ENCODE peak calls at places on chromosome 20, in five cellular contexts. One of them, this sample, is unnamed.

GRCh38 chr20:63116412-63117106 is 99.4 kb downstream of the YTHDF1 start:
- DNase-seq in HCT116: no peak
- DNase-seq in astrocyte of the cerebellum: no peak
- DNase-seq in DND-41: peak; percentile 27
- DNase-seq in fibroblast of lung: peak; percentile 17
- DNase-seq in this sample: peak; percentile 18

GRCh38 chr20:6381887-6382286 is 259.1 kb upstream of the FERMT1 start:
- DNase-seq in fibroblast of lung: peak; percentile 5
- DNase-seq in astrocyte of the cerebellum: no peak
- DNase-seq in HCT116: no peak
- DNase-seq in DND-41: no peak
- DNase-seq in this sample: peak; percentile 33

GRCh38 chr20:776165-776564 is 7.9 kb upstream of the SLC52A3 start:
- DNase-seq in HCT116: no peak
- DNase-seq in astrocyte of the cerebellum: no peak
- DNase-seq in fibroblast of lung: no peak
- DNase-seq in DND-41: no peak
- DNase-seq in this sample: no peak

GRCh38 chr20:24236204-24236603 is 233.2 kb upstream of the SYNDIG1 start:
- DNase-seq in DND-41: no peak
- DNase-seq in fibroblast of lung: no peak
- DNase-seq in HCT116: no peak
- DNase-seq in astrocyte of the cerebellum: peak; percentile 54
- DNase-seq in this sample: no peak

GRCh38 chr20:6265204-6265904 is 142.5 kb upstream of the FERMT1 start:
- DNase-seq in HCT116: peak; percentile 7
- DNase-seq in astrocyte of the cerebellum: peak; percentile 89
- DNase-seq in fibroblast of lung: peak; percentile 87
- DNase-seq in DND-41: no peak
- DNase-seq in this sample: peak; percentile 86

GRCh38 chr20:34017610-34018009 is 23.9 kb downstream of the RALY start:
- DNase-seq in astrocyte of the cerebellum: peak; percentile 65
- DNase-seq in HCT116: no peak
- DNase-seq in fibroblast of lung: peak; percentile 98
- DNase-seq in DND-41: no peak
- DNase-seq in this sample: peak; percentile 46

GRCh38 chr20:44701116-44701865 is 13.9 kb upstream of the CCN5 start:
- DNase-seq in DND-41: no peak
- DNase-seq in fibroblast of lung: no peak
- DNase-seq in HCT116: no peak
- DNase-seq in astrocyte of the cerebellum: no peak
- DNase-seq in this sample: no peak

GRCh38 chr20:51532577-51533191 is 9.8 kb downstream of the NFATC2 start:
- DNase-seq in astrocyte of the cerebellum: peak; percentile 35
- DNase-seq in fibroblast of lung: peak; percentile 72
- DNase-seq in DND-41: no peak
- DNase-seq in HCT116: no peak
- DNase-seq in this sample: no peak

GRCh38 chr20:17919149-17919548 is 49.4 kb downstream of the SNX5 start:
- DNase-seq in fibroblast of lung: no peak
- DNase-seq in HCT116: no peak
- DNase-seq in astrocyte of the cerebellum: no peak
- DNase-seq in DND-41: no peak
- DNase-seq in this sample: no peak

GRCh38 chr20:38134427-38135281 is 30.4 kb downstream of the TGM2 start:
- DNase-seq in HCT116: no peak
- DNase-seq in astrocyte of the cerebellum: peak; percentile 57
- DNase-seq in fibroblast of lung: peak; percentile 88
- DNase-seq in DND-41: no peak
- DNase-seq in this sample: peak; percentile 79

GRCh38 chr20:38156888-38157634 is 8.0 kb downstream of the TGM2 start:
- DNase-seq in astrocyte of the cerebellum: no peak
- DNase-seq in fibroblast of lung: peak; percentile 66
- DNase-seq in DND-41: no peak
- DNase-seq in HCT116: no peak
- DNase-seq in this sample: no peak

GRCh38 chr20:25299801-25300200 is 51.9 kb downstream of the PYGB start:
- DNase-seq in DND-41: no peak
- DNase-seq in fibroblast of lung: peak; percentile 63
- DNase-seq in astrocyte of the cerebellum: no peak
- DNase-seq in HCT116: no peak
- DNase-seq in this sample: no peak

GRCh38 chr20:4949833-4950178 is 51.5 kb downstream of the SLC23A2 start:
- DNase-seq in fibroblast of lung: peak; percentile 67
- DNase-seq in DND-41: no peak
- DNase-seq in HCT116: no peak
- DNase-seq in astrocyte of the cerebellum: peak; percentile 53
- DNase-seq in this sample: peak; percentile 70

GRCh38 chr20:1209447-1210387 is 6.5 kb downstream of the C20orf202 start:
- DNase-seq in DND-41: no peak
- DNase-seq in HCT116: peak; percentile 21
- DNase-seq in fibroblast of lung: no peak
- DNase-seq in astrocyte of the cerebellum: no peak
- DNase-seq in this sample: no peak

GRCh38 chr20:51345601-51346101 is 196.9 kb downstream of the NFATC2 start:
- DNase-seq in astrocyte of the cerebellum: no peak
- DNase-seq in HCT116: no peak
- DNase-seq in DND-41: no peak
- DNase-seq in fibroblast of lung: peak; percentile 55
- DNase-seq in this sample: peak; percentile 54

GRCh38 chr20:44706371-44707258 is 8.6 kb upstream of the CCN5 start:
- DNase-seq in HCT116: no peak
- DNase-seq in astrocyte of the cerebellum: no peak
- DNase-seq in fibroblast of lung: peak; percentile 55
- DNase-seq in DND-41: no peak
- DNase-seq in this sample: peak; percentile 33

GRCh38 chr20:37853823-37854375 is 49.0 kb upstream of the VSTM2L start:
- DNase-seq in DND-41: no peak
- DNase-seq in astrocyte of the cerebellum: no peak
- DNase-seq in fibroblast of lung: no peak
- DNase-seq in HCT116: no peak
- DNase-seq in this sample: no peak

GRCh38 chr20:63404129-63405085 is 43.3 kb upstream of the CHRNA4 start:
- DNase-seq in HCT116: no peak
- DNase-seq in fibroblast of lung: no peak
- DNase-seq in DND-41: no peak
- DNase-seq in astrocyte of the cerebellum: no peak
- DNase-seq in this sample: no peak

GRCh38 chr20:723756-724155 is 44.5 kb downstream of the SLC52A3 start:
- DNase-seq in HCT116: no peak
- DNase-seq in DND-41: no peak
- DNase-seq in astrocyte of the cerebellum: no peak
- DNase-seq in fibroblast of lung: no peak
- DNase-seq in this sample: no peak

GRCh38 chr20:52312131-52312729 is 120.7 kb upstream of the ZFP64 start:
- DNase-seq in astrocyte of the cerebellum: peak; percentile 42
- DNase-seq in fibroblast of lung: peak; percentile 53
- DNase-seq in DND-41: peak; percentile 51
- DNase-seq in HCT116: peak; percentile 54
- DNase-seq in this sample: peak; percentile 78

GRCh38 chr20:47576516-47577033 is 74.9 kb downstream of the NCOA3 start:
- DNase-seq in HCT116: peak; percentile 85
- DNase-seq in DND-41: no peak
- DNase-seq in fibroblast of lung: peak; percentile 93
- DNase-seq in astrocyte of the cerebellum: peak; percentile 72
- DNase-seq in this sample: peak; percentile 85

GRCh38 chr20:57802877-57803717 is 93.3 kb upstream of the PMEPA1 start:
- DNase-seq in astrocyte of the cerebellum: no peak
- DNase-seq in HCT116: no peak
- DNase-seq in fibroblast of lung: no peak
- DNase-seq in DND-41: no peak
- DNase-seq in this sample: no peak
- TF ChIP-seq CTCF in astrocyte of the cerebellum: no peak
- TF ChIP-seq CTCF in HCT116: no peak
- TF ChIP-seq CTCF in fibroblast of lung: no peak
- TF ChIP-seq CTCF in DND-41: no peak
- TF ChIP-seq CTCF in this sample: no peak

DNA sequence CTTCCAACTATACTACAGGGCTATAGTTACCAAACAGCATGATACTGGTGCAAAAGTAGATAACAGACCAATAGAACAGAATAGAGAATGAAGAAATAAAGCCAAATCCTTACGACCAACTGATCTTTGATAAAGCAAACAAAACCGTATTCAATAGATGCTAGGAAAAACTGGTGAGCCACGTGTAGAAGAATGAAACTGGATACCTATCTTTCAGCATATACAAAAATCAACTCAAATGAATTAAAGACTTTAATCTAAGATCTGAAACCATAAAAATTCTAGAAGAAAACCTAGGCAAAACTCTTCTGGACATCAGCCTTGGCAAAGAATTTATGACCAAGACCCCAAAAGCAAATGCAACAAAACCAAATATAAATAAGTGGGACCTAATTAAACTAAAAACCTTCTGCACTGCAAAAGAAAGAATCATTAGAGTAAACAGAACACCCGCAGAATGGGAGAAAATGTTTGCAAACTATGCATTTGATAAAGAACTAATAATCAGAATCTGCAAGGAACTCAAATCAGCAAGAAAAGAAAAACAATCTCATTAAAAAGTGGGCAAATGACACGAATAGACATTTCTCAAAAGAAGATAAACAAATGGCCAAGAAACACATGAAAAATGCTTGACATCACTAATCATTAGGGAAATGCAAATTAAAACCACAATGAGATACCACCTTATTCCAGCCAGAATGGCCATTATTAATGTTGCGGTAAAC is 109.8 kb downstream of the TAF4 start:
- DNase-seq in astrocyte of the cerebellum: no peak
- DNase-seq in HCT116: no peak
- DNase-seq in fibroblast of lung: no peak
- DNase-seq in DND-41: no peak
- DNase-seq in this sample: no peak
- H3K4me3 ChIP-seq in astrocyte of the cerebellum: no peak overlapping the region
- H3K4me3 ChIP-seq in HCT116: no peak overlapping the region
- H3K4me3 ChIP-seq in fibroblast of lung: no peak overlapping the region
- H3K4me3 ChIP-seq in DND-41: no peak overlapping the region
- H3K4me3 ChIP-seq in this sample: no peak overlapping the region

DNA sequence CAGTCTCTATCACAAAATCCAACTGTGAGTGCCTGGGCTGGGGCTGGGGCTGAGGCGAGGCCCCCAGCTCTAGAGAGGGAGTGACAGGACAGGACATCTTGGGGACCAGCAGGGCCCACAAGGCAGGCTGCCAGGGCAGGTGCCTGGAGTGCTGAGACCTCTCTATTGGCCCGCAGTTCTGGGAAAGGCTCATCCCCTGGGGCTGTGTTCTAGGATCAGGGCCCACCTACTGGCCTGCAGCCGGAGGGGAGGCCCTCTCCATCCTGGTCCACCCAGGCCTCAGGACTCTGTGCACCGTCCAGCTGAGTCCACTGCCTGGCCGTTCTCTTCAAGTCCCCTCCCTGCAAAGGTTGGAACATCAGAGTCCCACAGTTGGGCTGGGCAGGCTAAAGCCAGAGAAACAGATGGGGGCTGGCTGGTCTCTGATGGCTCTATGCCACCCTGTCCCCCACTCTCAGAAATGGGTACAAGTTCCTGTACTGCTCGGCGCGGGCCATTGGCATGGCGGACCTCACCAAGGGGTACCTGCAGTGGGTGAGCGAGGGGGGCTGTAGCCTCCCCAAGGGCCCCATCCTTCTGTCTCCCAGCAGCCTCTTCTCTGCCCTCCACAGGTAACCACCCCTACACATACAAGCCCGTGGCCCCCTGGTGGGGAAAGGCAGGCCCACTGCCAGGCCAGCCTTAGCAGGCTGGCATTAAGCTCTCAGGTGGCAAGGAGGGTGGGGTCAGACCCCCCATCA is 9.0 kb downstream of the EMILIN3 start:
- DNase-seq in astrocyte of the cerebellum: no peak
- DNase-seq in DND-41: no peak
- DNase-seq in HCT116: no peak
- DNase-seq in fibroblast of lung: no peak
- DNase-seq in this sample: no peak
- TF ChIP-seq CTCF in astrocyte of the cerebellum: no peak
- TF ChIP-seq CTCF in DND-41: peak; percentile 36
- TF ChIP-seq CTCF in HCT116: no peak
- TF ChIP-seq CTCF in fibroblast of lung: no peak
- TF ChIP-seq CTCF in this sample: no peak

GRCh38 chr20:56827763-56828162 is 198.7 kb downstream of the TFAP2C start:
- DNase-seq in astrocyte of the cerebellum: no peak
- DNase-seq in fibroblast of lung: no peak
- DNase-seq in HCT116: no peak
- DNase-seq in DND-41: no peak
- DNase-seq in this sample: peak; percentile 29

GRCh38 chr20:56828402-56828801 is 199.3 kb downstream of the TFAP2C start:
- DNase-seq in HCT116: no peak
- DNase-seq in DND-41: no peak
- DNase-seq in astrocyte of the cerebellum: no peak
- DNase-seq in fibroblast of lung: no peak
- DNase-seq in this sample: no peak

GRCh38 chr20:56829788-56830385 is 200.8 kb downstream of the TFAP2C start:
- DNase-seq in astrocyte of the cerebellum: no peak
- DNase-seq in DND-41: no peak
- DNase-seq in fibroblast of lung: no peak
- DNase-seq in HCT116: no peak
- DNase-seq in this sample: no peak

GRCh38 chr20:56826306-56826970 is 197.3 kb downstream of the TFAP2C start:
- DNase-seq in DND-41: no peak
- DNase-seq in astrocyte of the cerebellum: no peak
- DNase-seq in fibroblast of lung: no peak
- DNase-seq in HCT116: no peak
- DNase-seq in this sample: no peak

GRCh38 chr20:56826971-56827645 is 198.0 kb downstream of the TFAP2C start:
- DNase-seq in DND-41: no peak
- DNase-seq in HCT116: no peak
- DNase-seq in fibroblast of lung: no peak
- DNase-seq in astrocyte of the cerebellum: no peak
- DNase-seq in this sample: peak; percentile 45
- H3K4me3 ChIP-seq in DND-41: no peak overlapping the region
- H3K4me3 ChIP-seq in HCT116: no peak overlapping the region
- H3K4me3 ChIP-seq in fibroblast of lung: no peak overlapping the region
- H3K4me3 ChIP-seq in astrocyte of the cerebellum: no peak overlapping the region
- H3K4me3 ChIP-seq in this sample: no peak overlapping the region

DNA sequence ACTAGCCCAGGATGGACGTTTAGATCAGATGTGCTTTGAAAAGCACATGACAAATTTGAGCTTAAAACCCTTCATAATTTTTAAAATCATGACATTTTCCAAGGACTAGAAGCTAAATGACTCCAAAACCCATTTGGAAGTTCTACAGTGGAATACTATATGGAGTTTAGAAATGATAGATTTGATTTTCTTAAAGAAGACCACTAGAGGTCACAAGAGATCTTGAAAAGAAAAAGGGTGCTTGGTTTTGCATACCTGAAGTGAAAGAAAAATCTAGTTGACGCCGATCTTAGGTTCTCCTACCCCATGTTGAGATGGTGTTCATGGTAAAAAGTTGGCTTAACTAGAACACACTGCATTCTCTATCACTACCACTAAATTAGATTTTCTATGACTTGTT is 31.5 kb downstream of the CFAP61 start:
- DNase-seq in fibroblast of lung: peak; percentile 20
- DNase-seq in HCT116: peak; percentile 19
- DNase-seq in astrocyte of the cerebellum: peak; percentile 8
- DNase-seq in DND-41: no peak
- DNase-seq in this sample: peak; percentile 51
- TF ChIP-seq CTCF in fibroblast of lung: peak; percentile 29
- TF ChIP-seq CTCF in HCT116: peak; percentile 46
- TF ChIP-seq CTCF in astrocyte of the cerebellum: peak; percentile 21
- TF ChIP-seq CTCF in DND-41: peak; percentile 62
- TF ChIP-seq CTCF in this sample: peak; percentile 51

This sample was measured in fibroblast of pulmonary artery.